ENCODE peak calls at places on chromosome 18, in six cellular contexts. J, U, T, X, N and C are unnamed samples.

GRCh38 chr18:59952283-59953007 is 52.6 kb downstream of the PMAIP1 start:
- DNase-seq in X (no peak), T (no peak), J (no peak), N (no peak), U (no peak), C (no peak)

GRCh38 chr18:61992285-61992684 is 99.5 kb upstream of the RNF152 start:
- DNase-seq in T (peak; percentile 82), U (peak; percentile 95), X (peak; percentile 64), J (peak; percentile 80), N (peak; percentile 35), C (peak; percentile 64)

GRCh38 chr18:73258375-73259087 is 390.7 kb upstream of the NETO1 start:
- DNase-seq in J (no peak), X (no peak), T (no peak), N (no peak), U (no peak), C (no peak)

GRCh38 chr18:12449040-12449814 is 41.5 kb downstream of the PRELID3A start:
- DNase-seq in N (no peak), T (no peak), J (no peak), X (no peak), U (no peak), C (no peak)

GRCh38 chr18:7089369-7089768 is 28.2 kb downstream of the LAMA1 start:
- DNase-seq in X (no peak), T (no peak), J (no peak), U (no peak), N (no peak), C (no peak)

GRCh38 chr18:63553117-63553516 is 10.9 kb downstream of the SERPINB12 start:
- DNase-seq in T (peak; percentile 62), N (peak; percentile 15), X (peak; percentile 18), J (peak; percentile 93), U (no peak), C (peak; percentile 94)

GRCh38 chr18:12458761-12459160 is 51.0 kb downstream of the PRELID3A start:
- DNase-seq in T (peak; percentile 34), J (no peak), U (peak; percentile 51), X (no peak), N (no peak), C (no peak)

GRCh38 chr18:29250843-29251242 is 1073.9 kb upstream of the CDH2 start:
- DNase-seq in N (no peak), U (no peak), X (no peak), J (no peak), T (no peak), C (no peak)

GRCh38 chr18:65751145-65752085 is 603 bp downstream of the CDH7 start:
- DNase-seq in T (no peak), U (no peak), N (no peak), X (no peak), J (no peak), C (no peak)

GRCh38 chr18:70671889-70672551 is 383.2 kb downstream of the SOCS6 start:
- DNase-seq in N (no peak), T (no peak), U (no peak), X (no peak), J (no peak), C (no peak)

GRCh38 chr18:49368876-49369440 is 91.5 kb downstream of the DYM start:
- DNase-seq in J (peak; percentile 52), X (peak; percentile 2), U (no peak), T (no peak), N (no peak), C (no peak)
- H3K4me3 ChIP-seq in J (peak overlapping the region; percentile 56), X (no peak overlapping the region), U (no peak overlapping the region), T (no peak overlapping the region), N (no peak overlapping the region), C (no peak overlapping the region)

GRCh38 chr18:48371854-48372598 is 37.2 kb downstream of the ZBTB7C start:
- DNase-seq in X (no peak), T (no peak), N (no peak), U (no peak), J (no peak), C (no peak)
- H3K4me3 ChIP-seq in X (no peak overlapping the region), T (no peak overlapping the region), N (no peak overlapping the region), U (no peak overlapping the region), J (no peak overlapping the region), C (no peak overlapping the region)

GRCh38 chr18:31942301-31942998 is 478 bp downstream of the TRAPPC8 start:
- DNase-seq in X (peak; percentile 37), U (peak; percentile 73), N (no peak), J (peak; percentile 67), T (peak; percentile 54), C (no peak)

GRCh38 chr18:31942999-31943894 is at the start of gene TRAPPC8:
- DNase-seq in U (peak; percentile 98), J (peak; percentile 97), N (peak; percentile 96), T (peak; percentile 98), X (peak; percentile 99), C (peak; percentile 94)

GRCh38 chr18:31943895-31944816 is 1.2 kb upstream of the TRAPPC8 start:
- DNase-seq in U (peak; percentile 4), T (no peak), N (no peak), X (no peak), J (no peak), C (no peak)

GRCh38 chr18:31950620-31951019 is 7.7 kb upstream of the TRAPPC8 start:
- DNase-seq in J (no peak), U (no peak), T (no peak), X (no peak), N (no peak), C (no peak)

DNA sequence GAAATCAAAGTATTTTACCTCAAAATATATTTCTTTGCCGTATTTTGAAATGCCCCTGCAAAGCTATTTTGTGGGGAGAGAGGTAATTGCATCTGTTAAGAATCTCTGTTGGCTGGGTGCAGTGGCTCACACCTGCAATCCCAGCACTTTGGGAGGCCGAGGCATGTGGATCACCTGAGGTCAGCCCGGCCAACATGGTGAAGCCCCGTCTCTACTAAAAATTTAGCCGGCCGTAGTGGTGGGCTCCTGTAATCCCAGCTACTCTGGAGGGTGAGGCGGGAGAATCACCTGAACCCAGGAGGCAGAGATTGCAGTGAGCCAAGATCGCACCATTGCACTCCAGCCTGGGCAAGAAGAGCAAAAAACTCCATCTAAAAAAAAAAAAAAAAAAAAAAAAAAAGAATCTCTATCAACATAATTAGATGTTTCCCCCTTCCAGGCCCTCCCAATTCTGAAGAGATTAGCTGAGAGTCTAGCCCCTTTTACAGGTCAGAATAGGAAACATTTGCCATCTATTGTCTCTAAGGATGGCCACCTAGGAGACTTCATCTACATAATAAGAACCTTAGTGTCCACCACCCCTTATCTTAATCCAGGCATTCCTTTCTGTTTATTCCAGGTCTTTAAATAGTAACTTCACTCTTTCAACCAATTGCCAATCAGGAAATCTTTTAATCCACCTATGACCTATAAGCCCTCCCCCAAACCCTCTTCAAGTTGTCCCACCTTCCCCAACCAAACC is 3.5 kb upstream of the TRAPPC8 start:
- DNase-seq in T (no peak), N (no peak), J (no peak), U (no peak), X (no peak), C (no peak)
- H3K4me3 ChIP-seq in T (no peak overlapping the region), N (no peak overlapping the region), J (no peak overlapping the region), U (no peak overlapping the region), X (no peak overlapping the region), C (no peak overlapping the region)

DNA sequence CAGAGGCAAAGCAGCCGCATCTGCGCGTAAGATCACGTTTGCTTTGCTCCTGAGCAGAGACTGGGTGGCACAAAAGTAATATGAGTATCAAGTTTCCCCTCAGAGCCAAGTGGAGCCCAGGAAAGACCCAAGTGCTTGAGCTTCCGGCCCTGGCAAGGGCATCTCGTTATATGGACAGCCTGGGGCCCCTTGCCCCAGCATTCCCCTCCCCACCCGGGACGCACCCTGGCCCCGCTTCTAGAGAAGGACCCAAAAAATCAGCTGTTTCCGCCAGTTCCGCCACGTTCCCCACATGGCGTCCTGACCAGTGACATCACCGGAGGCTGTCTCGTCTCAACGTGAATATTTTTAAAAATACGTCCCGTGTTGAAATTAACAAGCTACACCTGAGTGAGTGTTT is 135.1 kb downstream of the NFATC1 start:
- DNase-seq in J (no peak), U (no peak), X (no peak), T (no peak), N (no peak), C (no peak)
- H3K4me3 ChIP-seq in J (no peak overlapping the region), U (no peak overlapping the region), X (no peak overlapping the region), T (no peak overlapping the region), N (no peak overlapping the region), C (no peak overlapping the region)

GRCh38 chr18:46250084-46250811 is 146.1 kb downstream of the HAUS1 start:
- DNase-seq in U (peak; percentile 76), T (peak; percentile 92), N (peak; percentile 49), X (peak; percentile 72), J (peak; percentile 95), C (peak; percentile 64)
- H3K4me3 ChIP-seq in U (peak overlapping the region; percentile 27), T (peak overlapping the region; percentile 22), N (no peak overlapping the region), X (no peak overlapping the region), J (no peak overlapping the region), C (no peak overlapping the region)

DNA sequence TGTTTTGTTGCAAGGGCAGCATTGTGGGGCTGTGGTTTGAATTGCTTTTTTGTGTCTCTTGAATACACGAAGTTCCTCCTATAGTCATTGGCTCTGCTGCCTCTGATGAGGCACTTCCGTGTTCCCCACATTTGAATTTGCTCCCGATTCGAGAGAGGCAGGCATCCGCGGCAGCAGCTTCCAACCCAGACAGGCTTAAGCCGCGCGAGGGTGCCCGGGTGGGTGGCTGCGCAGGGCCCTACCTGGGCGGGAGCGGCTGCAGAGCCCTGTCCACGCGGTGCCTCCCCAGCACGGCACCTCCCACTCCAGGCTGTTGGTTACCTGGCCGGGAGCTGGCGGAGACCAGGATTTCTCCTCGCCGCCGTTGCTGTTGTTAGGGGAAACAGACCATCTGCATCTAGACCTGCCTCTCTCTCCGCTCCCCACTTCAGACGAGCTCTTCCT is 151.3 kb downstream of the NEDD4L start:
- DNase-seq in N (no peak), X (no peak), J (peak; percentile 73), U (no peak), T (no peak), C (no peak)
- H3K4me3 ChIP-seq in N (peak overlapping the region; percentile 47), X (peak overlapping the region; percentile 5), J (peak overlapping the region; percentile 86), U (peak overlapping the region; percentile 52), T (no peak overlapping the region), C (peak overlapping the region; percentile 34)

DNA sequence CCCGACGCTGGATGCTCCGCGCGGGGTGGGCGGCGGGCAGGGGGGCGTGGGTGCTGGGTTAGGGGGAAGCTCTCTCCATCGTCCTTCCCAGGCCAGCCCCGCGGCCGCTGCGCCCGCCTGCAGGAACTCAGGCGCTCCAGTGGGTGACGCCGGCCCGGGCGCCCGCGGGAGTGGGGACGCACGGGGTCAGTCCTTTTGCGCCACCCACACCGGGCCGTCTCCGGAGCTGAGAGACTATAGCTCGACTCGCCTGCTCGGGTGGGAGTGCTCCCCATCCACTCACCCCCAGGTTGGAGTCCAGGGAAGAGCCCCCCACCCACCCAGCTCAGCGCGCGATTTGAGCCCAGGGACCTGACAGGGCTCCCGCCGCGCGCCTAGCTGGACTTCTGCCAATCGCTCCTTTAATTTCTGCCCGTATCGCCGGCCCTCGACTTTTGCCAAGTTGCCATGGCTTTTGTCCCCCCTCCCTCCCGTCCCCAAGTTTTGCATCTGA is 205.6 kb upstream of the SMAD2 start:
- DNase-seq in X (no peak), U (no peak), N (no peak), J (no peak), T (no peak), C (no peak)
- H3K4me3 ChIP-seq in X (no peak overlapping the region), U (no peak overlapping the region), N (peak overlapping the region; percentile 52), J (peak overlapping the region; percentile 50), T (no peak overlapping the region), C (peak overlapping the region; percentile 22)

GRCh38 chr18:69401475-69402218 is 959 bp downstream of the DOK6 start:
- DNase-seq in U (peak; percentile 3), X (peak; percentile 41), T (peak; percentile 8), J (no peak), N (no peak), C (no peak)
- H3K4me3 ChIP-seq in U (no peak overlapping the region), X (peak overlapping the region; percentile 74), T (peak overlapping the region; percentile 42), J (peak overlapping the region; percentile 28), N (no peak overlapping the region), C (peak overlapping the region; percentile 54)